ENCODE peak calls at places on chromosomes 7 and 10, in ten cellular contexts. I is CD4-positive, alpha-beta memory T cell; H is colonic mucosa; G is aorta; C is hepatocyte; K is uterus; L is transverse colon; Q is AG04450; T is Peyer's patch; U is H1. J is an unnamed sample.

GRCh38 chr7:128076831-128077271 is 45.6 kb upstream of the LRRC4 start:
- DNase-seq in I (no peak), H (peak; percentile 86), G (peak; percentile 83), C (peak; percentile 26), K (no peak), L (peak; percentile 85), Q (no peak), T (no peak), U (no peak), J (no peak)

GRCh38 chr10:84375011-84375410 is 46.6 kb downstream of the CCSER2 start:
- DNase-seq in I (peak; percentile 51), H (peak; percentile 57), G (no peak), C (peak; percentile 73), K (peak; percentile 40), L (no peak), Q (peak; percentile 34), T (no peak), U (no peak), J (no peak)

GRCh38 chr7:151085329-151085690 is 965 bp upstream of the AGAP3 start:
- DNase-seq in I (no peak), H (peak; percentile 25), G (no peak), C (no peak), K (peak; percentile 40), L (no peak), Q (no peak), T (no peak), U (no peak), J (peak; percentile 67)

GRCh38 chr7:131188367-131189339 is 139.0 kb upstream of the MKLN1 start:
- DNase-seq in I (peak; percentile 83), H (no peak), G (no peak), C (peak; percentile 44), K (no peak), L (no peak), Q (peak; percentile 81), T (no peak), U (no peak), J (peak; percentile 76)

GRCh38 chr7:21914671-21915070 is 31.0 kb downstream of the CDCA7L start:
- DNase-seq in I (no peak), H (no peak), G (no peak), C (no peak), K (no peak), L (no peak), Q (no peak), T (no peak), U (no peak), J (no peak)

GRCh38 chr7:11077816-11078215 is 104.1 kb downstream of the PHF14 start:
- DNase-seq in I (no peak), H (no peak), G (no peak), C (no peak), K (no peak), L (no peak), Q (no peak), T (no peak), U (no peak), J (no peak)

GRCh38 chr7:85184599-85185354 is 2.1 kb downstream of the SEMA3D start:
- DNase-seq in I (no peak), H (peak; percentile 22), G (peak; percentile 86), C (peak; percentile 67), K (no peak), L (peak; percentile 8), Q (no peak), T (no peak), U (no peak), J (peak; percentile 48)

GRCh38 chr10:75401569-75402485 is at the start of gene ZNF503:
- DNase-seq in I (no peak), H (peak; percentile 95), G (peak; percentile 99), C (peak; percentile 98), K (peak; percentile 99), L (peak; percentile 94), Q (peak; percentile 95), T (peak; percentile 61), U (peak; percentile 81), J (peak; percentile 99)

GRCh38 chr10:104138131-104138530 is 16.2 kb downstream of the SFR1 start:
- DNase-seq in I (no peak), H (no peak), G (no peak), C (no peak), K (no peak), L (no peak), Q (no peak), T (no peak), U (no peak), J (no peak)

GRCh38 chr7:44767912-44768662 is 19.4 kb downstream of the ZMIZ2 start:
- DNase-seq in I (peak; percentile 35), H (peak; percentile 85), G (peak; percentile 81), C (peak; percentile 59), K (peak; percentile 83), L (peak; percentile 85), Q (peak; percentile 68), T (peak; percentile 47), U (no peak), J (peak; percentile 81)

GRCh38 chr7:44767134-44767911 is 18.7 kb downstream of the ZMIZ2 start:
- DNase-seq in I (no peak), H (no peak), G (no peak), C (no peak), K (no peak), L (no peak), Q (no peak), T (no peak), U (no peak), J (no peak)

GRCh38 chr7:44768663-44769361 is 20.2 kb downstream of the ZMIZ2 start:
- DNase-seq in I (no peak), H (no peak), G (no peak), C (no peak), K (no peak), L (no peak), Q (no peak), T (no peak), U (no peak), J (no peak)

GRCh38 chr7:44771358-44771757 is 22.7 kb downstream of the ZMIZ2 start:
- DNase-seq in I (no peak), H (no peak), G (no peak), C (no peak), K (no peak), L (no peak), Q (no peak), T (no peak), U (no peak), J (no peak)

DNA sequence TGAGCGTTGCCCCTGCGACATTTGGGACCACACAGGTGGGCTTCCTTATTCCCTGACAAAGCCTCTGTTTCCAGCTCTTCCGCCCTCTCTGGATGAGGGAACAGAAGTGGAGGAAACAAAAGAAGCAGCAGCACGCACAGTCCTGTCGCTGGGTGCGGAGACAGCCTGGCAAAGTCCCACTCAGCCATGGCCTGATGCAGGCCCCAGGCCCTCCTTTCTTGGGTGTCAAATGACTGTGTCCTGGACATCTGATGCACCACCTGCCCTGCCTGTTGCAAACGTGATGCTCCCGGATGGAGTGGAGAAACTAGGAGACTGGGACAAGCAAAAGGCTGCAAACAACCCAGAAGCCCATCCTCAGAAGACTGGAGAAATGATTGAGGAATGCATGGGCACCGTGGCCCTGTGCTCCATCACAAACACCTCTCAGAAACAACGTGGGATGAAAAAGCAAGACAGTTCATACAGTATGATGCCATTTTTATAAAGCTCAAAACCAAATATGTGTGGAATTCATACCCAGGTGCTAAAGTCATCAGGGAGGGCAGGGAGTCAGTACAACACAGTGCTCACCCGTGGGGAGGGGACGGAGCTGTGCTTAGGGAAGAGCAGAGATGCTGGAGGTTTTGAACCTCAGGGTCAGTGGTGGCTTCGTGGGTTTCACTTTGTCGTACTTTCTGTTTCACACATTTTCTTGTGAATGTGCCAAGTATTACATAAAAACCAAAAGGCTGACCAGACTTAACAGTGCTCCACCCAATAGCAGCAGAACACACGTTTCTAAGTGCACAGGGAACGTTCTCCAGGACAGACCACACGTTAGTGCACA is 20.9 kb downstream of the ZMIZ2 start:
- DNase-seq in I (peak; percentile 22), H (no peak), G (no peak), C (no peak), K (no peak), L (peak; percentile 44), Q (no peak), T (peak; percentile 40), U (no peak), J (no peak)
- H3K4me3 ChIP-seq in I (no peak overlapping the region), H (no peak overlapping the region), G (no peak overlapping the region), C (no peak overlapping the region), K (no peak overlapping the region), L (no peak overlapping the region), Q (no peak overlapping the region), T (no peak overlapping the region), U (no peak overlapping the region), J (peak overlapping the region; percentile 35)

GRCh38 chr7:37663693-37664092 is 19.9 kb upstream of the GPR141 start:
- DNase-seq in I (no peak), H (no peak), G (no peak), C (no peak), K (no peak), L (no peak), Q (no peak), T (no peak), U (no peak), J (no peak)
- H3K27ac ChIP-seq in I (no peak overlapping the region), H (no peak overlapping the region), G (no peak overlapping the region), C (no peak overlapping the region), K (no peak overlapping the region), L (no peak overlapping the region), Q (no peak overlapping the region), T (no peak overlapping the region), U (no peak overlapping the region), J (no peak overlapping the region)

DNA sequence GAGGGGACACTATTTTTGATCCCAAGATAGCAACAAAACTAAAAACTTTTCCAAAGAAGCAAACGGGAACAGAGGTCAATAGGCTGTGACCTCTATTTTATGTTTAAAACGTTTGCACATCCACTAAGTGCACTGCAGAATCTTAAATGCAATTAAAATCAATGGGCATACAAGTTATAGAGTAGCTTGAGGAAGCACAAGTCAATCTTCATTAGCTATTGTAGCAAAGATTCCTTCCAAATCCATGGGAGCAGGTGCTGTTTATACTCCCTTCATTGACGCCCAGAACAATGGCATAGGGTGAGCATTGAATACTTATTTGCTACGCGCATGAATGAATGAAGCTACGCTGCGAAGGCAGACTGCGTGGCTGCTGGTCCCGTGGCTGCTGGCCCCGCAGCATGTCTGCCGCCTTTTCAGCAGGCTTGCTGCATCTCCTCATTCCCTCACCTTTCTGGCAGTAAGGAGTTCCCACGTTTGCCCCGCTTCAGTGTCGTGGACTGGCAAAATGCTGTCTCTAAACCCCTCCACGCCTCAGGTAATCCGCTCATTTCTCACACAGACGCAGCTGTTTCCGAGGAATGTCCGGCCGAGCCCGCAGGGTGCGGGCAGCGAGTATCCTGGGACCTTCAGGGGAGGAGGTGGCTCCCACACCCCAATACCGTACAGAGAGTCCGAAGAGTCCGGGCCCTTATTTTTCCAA is 754 bp upstream of the PHYHIPL start:
- DNase-seq in I (no peak), H (no peak), G (peak; percentile 54), C (peak; percentile 22), K (no peak), L (no peak), Q (no peak), T (no peak), U (no peak), J (no peak)
- H3K27me3 ChIP-seq in I (no peaks in the 10 kb centered on the region), H (peaks cover 17% of the 10 kb centered on the region), G (no peaks in the 10 kb centered on the region), C (no peaks in the 10 kb centered on the region), K (peaks cover 3% of the 10 kb centered on the region), L (peaks cover 45% of the 10 kb centered on the region), Q (peaks cover 13% of the 10 kb centered on the region), T (no peaks in the 10 kb centered on the region), U (peaks cover 18% of the 10 kb centered on the region), J (peaks cover 22% of the 10 kb centered on the region)

GRCh38 chr10:10599994-10600393 is 417.7 kb upstream of the CELF2 start:
- DNase-seq in I (no peak), H (no peak), G (no peak), C (no peak), K (no peak), L (no peak), Q (no peak), T (no peak), U (no peak), J (no peak)

GRCh38 chr10:10609379-10609955 is 408.2 kb upstream of the CELF2 start:
- DNase-seq in I (no peak), H (no peak), G (no peak), C (no peak), K (no peak), L (no peak), Q (no peak), T (no peak), U (no peak), J (no peak)

GRCh38 chr10:10605551-10606081 is 412.1 kb upstream of the CELF2 start:
- DNase-seq in I (no peak), H (peak; percentile 27), G (no peak), C (peak; percentile 39), K (peak; percentile 76), L (peak; percentile 25), Q (peak; percentile 55), T (no peak), U (no peak), J (peak; percentile 54)
- H3K4me3 ChIP-seq in I (no peak overlapping the region), H (no peak overlapping the region), G (no peak overlapping the region), C (no peak overlapping the region), K (no peak overlapping the region), L (no peak overlapping the region), Q (no peak overlapping the region), T (no peak overlapping the region), U (no peak overlapping the region), J (no peak overlapping the region)

J was measured in tibial artery.